ENCODE peak calls at places on chromosome 13, in nine cellular contexts. V is fibroblast of lung, S is fibroblast of mammary gland, W is BJ, R is neural crest cell, D is gastrocnemius medialis, I is WTC11, H is mammary epithelial cell, J is left ventricle myocardium inferior. G is an unnamed sample.

GRCh38 chr13:21884299-21884878 is 213.5 kb downstream of the FGF9 start:
- DNase-seq in D (no peak), J (no peak), V (no peak), W (no peak), S (no peak), R (no peak), H (no peak), I (no peak), G (no peak)

GRCh38 chr13:40632915-40633314 is 33.5 kb downstream of the FOXO1 start:
- DNase-seq in H (no peak), D (no peak), I (no peak), V (no peak), R (no peak), J (no peak), S (no peak), W (no peak), G (no peak)

GRCh38 chr13:43057653-43058317 is 34.4 kb downstream of the DNAJC15 start:
- DNase-seq in J (no peak), H (no peak), R (no peak), W (no peak), S (no peak), V (peak), I (peak), D (no peak), G (no peak)

GRCh38 chr13:21986602-21987001 is 315.7 kb downstream of the FGF9 start:
- DNase-seq in D (peak), V (no peak), W (no peak), I (no peak), J (peak), R (no peak), H (no peak), S (no peak), G (peak)

GRCh38 chr13:27379694-27380596 is 44.5 kb upstream of the GTF3A start:
- DNase-seq in R (peak), J (peak), D (no peak), I (peak), V (peak), H (peak), W (no peak), S (peak), G (no peak)

GRCh38 chr13:87244256-87244870 is 426.8 kb upstream of the SLITRK5 start:
- DNase-seq in R (no peak), D (no peak), J (no peak), V (no peak), S (no peak), W (no peak), I (no peak), H (no peak), G (no peak)

GRCh38 chr13:49855930-49856329 is 63.4 kb upstream of the KPNA3 start:
- DNase-seq in V (no peak), H (no peak), R (no peak), W (no peak), D (no peak), S (no peak), I (no peak), J (no peak), G (no peak)

GRCh38 chr13:40206241-40207109 is 460.0 kb downstream of the FOXO1 start:
- DNase-seq in W (no peak), I (no peak), H (peak), J (no peak), D (no peak), R (no peak), S (peak), V (peak), G (no peak)

GRCh38 chr13:40152145-40152544 is 496.7 kb downstream of the COG6 start:
- DNase-seq in R (no peak), H (peak), J (no peak), I (no peak), W (no peak), D (no peak), S (peak), V (peak), G (no peak)

GRCh38 chr13:46389457-46389856 is 2.4 kb upstream of the RUBCNL start:
- DNase-seq in D (no peak), I (no peak), S (no peak), R (no peak), H (no peak), V (no peak), J (no peak), W (no peak), G (no peak)

GRCh38 chr13:46317120-46317519 is 69.9 kb downstream of the RUBCNL start:
- DNase-seq in I (no peak), D (no peak), W (no peak), R (no peak), S (peak), H (no peak), V (no peak), J (no peak), G (no peak)

GRCh38 chr13:22196777-22197176 is 525.9 kb downstream of the FGF9 start:
- DNase-seq in J (no peak), R (no peak), D (no peak), S (no peak), V (no peak), W (no peak), H (no peak), I (no peak), G (no peak)

GRCh38 chr13:30504081-30504480 is 38.3 kb upstream of the HMGB1 start:
- DNase-seq in J (no peak), R (no peak), V (peak), H (no peak), D (no peak), W (no peak), S (peak), I (no peak), G (no peak)

GRCh38 chr13:77002590-77003190 is 10.8 kb downstream of the CLN5 start:
- DNase-seq in J (no peak), D (no peak), H (peak), S (peak), W (no peak), I (no peak), V (peak), R (no peak), G (no peak)

GRCh38 chr13:31421756-31422155 is 222.0 kb downstream of the B3GLCT start:
- DNase-seq in S (peak), D (no peak), W (no peak), V (no peak), R (no peak), J (no peak), I (no peak), H (no peak), G (no peak)

GRCh38 chr13:109840201-109840892 is 54.0 kb upstream of the IRS2 start:
- DNase-seq in D (no peak), J (no peak), R (no peak), H (peak), I (no peak), V (peak), W (peak), S (peak), G (no peak)

GRCh38 chr13:110555601-110556223 is 5.8 kb downstream of the RAB20 start:
- DNase-seq in J (no peak), S (no peak), D (no peak), W (no peak), R (no peak), V (no peak), H (no peak), I (no peak), G (no peak)

GRCh38 chr13:40985596-40986327 is 33.4 kb downstream of the ELF1 start:
- DNase-seq in V (no peak), J (no peak), I (no peak), D (no peak), W (no peak), R (no peak), S (no peak), H (no peak), G (no peak)

GRCh38 chr13:44734204-44734707 is 158.1 kb upstream of the TSC22D1 start:
- DNase-seq in S (peak), I (no peak), H (peak), W (no peak), J (peak), D (peak), V (peak), R (no peak), G (no peak)

GRCh38 chr13:49620170-49620621 is 8.1 kb upstream of the ARL11 start:
- DNase-seq in R (no peak), H (no peak), D (no peak), J (no peak), W (no peak), S (no peak), I (no peak), V (no peak), G (no peak)

GRCh38 chr13:83183439-83184149 is 698.7 kb downstream of the SLITRK1 start:
- DNase-seq in R (no peak), V (no peak), I (no peak), D (no peak), J (no peak), S (no peak), W (no peak), H (no peak), G (no peak)

GRCh38 chr13:24011266-24011665 is 114.0 kb upstream of the C1QTNF9B start:
- DNase-seq in H (no peak), V (no peak), J (no peak), S (no peak), R (no peak), D (no peak), W (no peak), I (no peak), G (no peak)

GRCh38 chr13:95809429-95809828 is 132.5 kb downstream of the DNAJC3 start:
- DNase-seq in H (no peak), W (no peak), R (no peak), J (no peak), V (no peak), S (no peak), D (no peak), I (no peak), G (no peak)

GRCh38 chr13:41268764-41269163 is 5.4 kb upstream of the MTRF1 start:
- DNase-seq in W (no peak), D (no peak), J (no peak), I (no peak), V (peak), R (peak), S (peak), H (peak), G (no peak)

GRCh38 chr13:42892760-42893159 is 99.3 kb downstream of the EPSTI1 start:
- DNase-seq in J (no peak), D (no peak), H (peak), R (no peak), I (no peak), S (peak), W (no peak), V (no peak), G (no peak)

GRCh38 chr13:57632276-57633140 is 964 bp downstream of the PCDH17 start:
- DNase-seq in H (no peak), I (peak), J (no peak), S (no peak), W (no peak), V (peak), D (no peak), R (peak), G (no peak)

GRCh38 chr13:75836441-75836840 is 200.3 kb downstream of the LMO7 start:
- DNase-seq in R (no peak), H (no peak), D (no peak), I (no peak), J (no peak), S (no peak), V (no peak), W (no peak), G (no peak)

GRCh38 chr13:21674271-21675009 is 3.6 kb downstream of the FGF9 start:
- DNase-seq in I (peak), V (no peak), W (no peak), H (no peak), D (no peak), J (peak), S (no peak), R (peak), G (no peak)

GRCh38 chr13:110361365-110361911 is 54.4 kb downstream of the COL4A2 start:
- DNase-seq in I (no peak), J (peak), R (no peak), S (peak), H (no peak), W (no peak), V (peak), D (no peak), G (peak)

GRCh38 chr13:50323440-50324070 is 308.3 kb downstream of the KCNRG start:
- DNase-seq in W (peak), S (peak), R (no peak), D (no peak), H (peak), V (peak), J (no peak), I (no peak), G (no peak)

GRCh38 chr13:27973956-27974662 is 5.0 kb upstream of the CDX2 start:
- DNase-seq in H (no peak), I (no peak), J (no peak), S (no peak), V (no peak), D (no peak), R (no peak), W (no peak), G (peak)

GRCh38 chr13:32720026-32720425 is 133.8 kb downstream of the PDS5B start:
- DNase-seq in R (no peak), W (no peak), D (no peak), S (peak), J (no peak), H (no peak), I (no peak), V (no peak), G (no peak)

GRCh38 chr13:112959206-112959605 is 9.8 kb upstream of the MCF2L start:
- DNase-seq in H (no peak), W (no peak), D (no peak), V (no peak), J (peak), S (no peak), I (no peak), R (no peak), G (peak)

GRCh38 chr13:109479534-109479933 is 306.8 kb downstream of the IRS2 start:
- DNase-seq in S (no peak), J (no peak), V (no peak), W (no peak), D (no peak), I (no peak), R (no peak), H (no peak), G (no peak)

GRCh38 chr13:50081106-50081898 is 66.1 kb downstream of the KCNRG start:
- DNase-seq in R (peak), W (no peak), J (peak), S (no peak), D (peak), H (no peak), V (no peak), I (peak), G (no peak)

GRCh38 chr13:44930907-44931676 is 58.2 kb downstream of the NUFIP1 start:
- DNase-seq in I (no peak), R (no peak), D (peak), J (no peak), V (peak), H (peak), S (no peak), W (no peak), G (no peak)

GRCh38 chr13:32323912-32324311 is 8.6 kb downstream of the BRCA2 start:
- DNase-seq in J (no peak), R (no peak), D (no peak), W (peak), I (no peak), H (peak), V (peak), S (peak), G (no peak)

GRCh38 chr13:33274264-33274663 is 11.3 kb downstream of the STARD13 start:
- DNase-seq in S (peak), I (no peak), J (no peak), V (peak), R (no peak), D (no peak), H (no peak), W (no peak), G (no peak)

GRCh38 chr13:45989607-45990006 is 62.9 kb downstream of the ZC3H13 start:
- DNase-seq in H (peak), J (no peak), S (peak), W (peak), R (no peak), V (peak), D (no peak), I (no peak), G (no peak)

DNA sequence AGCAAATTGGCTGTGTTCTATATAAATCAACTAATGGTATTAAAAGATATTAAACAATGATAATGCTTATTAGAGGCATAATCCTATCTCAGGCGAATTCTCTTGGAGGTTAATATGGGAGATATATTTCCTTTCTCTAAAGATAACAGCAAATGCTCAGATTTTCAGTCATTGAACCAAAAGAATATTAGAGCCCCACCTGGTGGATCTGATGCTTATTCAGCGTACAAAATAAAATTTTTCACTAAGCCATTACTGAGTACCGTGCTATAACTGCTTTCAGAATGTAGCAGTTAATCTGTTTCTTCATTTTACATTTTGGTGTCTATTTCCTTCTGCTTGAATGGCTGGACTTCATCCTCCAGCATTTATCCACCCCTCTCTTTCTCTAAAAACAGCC is 143.3 kb upstream of the IPO5 start:
- DNase-seq in J (no peak), I (no peak), V (peak), H (no peak), R (no peak), W (no peak), D (no peak), S (peak), G (no peak)
- TF ChIP-seq CTCF in J (peak), I (no peak), V (peak), H (peak), R (peak), W (peak), D (no peak), S (peak), G (peak)

DNA sequence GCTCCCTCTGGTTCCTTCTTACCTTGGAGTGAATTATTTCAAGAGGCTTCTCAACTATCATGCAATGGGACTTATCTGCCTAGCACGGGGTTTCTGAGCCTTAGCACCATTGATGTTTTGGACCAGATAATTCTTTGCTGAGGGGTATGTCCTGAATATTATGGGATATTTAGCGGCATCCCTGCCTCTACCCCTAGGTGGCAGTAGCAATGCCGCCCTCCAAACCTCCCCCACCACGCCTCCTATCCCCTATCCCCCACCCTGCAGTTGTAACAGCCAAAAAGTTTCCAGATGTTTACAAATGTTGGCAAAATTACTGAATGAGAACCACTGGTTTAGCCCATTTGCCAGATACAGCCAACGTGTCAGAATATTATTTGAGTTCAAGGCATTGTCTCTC is 125.5 kb downstream of the POSTN start:
- DNase-seq in W (no peak), R (no peak), S (no peak), I (peak), V (no peak), J (no peak), D (no peak), H (no peak), G (no peak)
- TF ChIP-seq CTCF in W (peak), R (peak), S (no peak), I (peak), V (no peak), J (no peak), D (no peak), H (no peak), G (no peak)

DNA sequence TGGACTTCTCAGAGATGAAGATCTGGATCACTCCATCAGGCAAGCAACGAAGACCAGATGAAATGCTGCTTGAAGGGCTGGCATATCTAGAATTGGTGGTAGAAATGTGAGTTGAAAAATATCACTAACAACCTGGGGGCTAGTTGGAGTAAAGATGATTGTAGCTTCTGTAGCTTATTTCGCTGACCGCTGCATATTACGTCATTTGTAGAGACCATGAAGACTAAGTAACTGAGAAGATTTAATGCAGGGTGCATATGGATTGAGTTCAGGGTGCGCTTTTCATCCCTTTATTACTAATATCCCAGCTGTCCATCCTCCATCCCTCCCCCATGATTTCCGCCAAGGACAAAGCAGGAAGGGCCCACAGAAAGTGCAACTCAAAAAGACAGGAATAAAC is 1364.0 kb downstream of the PCDH9 start:
- DNase-seq in W (no peak), D (no peak), S (no peak), H (no peak), R (no peak), J (no peak), V (no peak), I (no peak), G (no peak)
- TF ChIP-seq CTCF in W (no peak), D (no peak), S (no peak), H (no peak), R (no peak), J (no peak), V (no peak), I (no peak), G (no peak)

GRCh38 chr13:51444922-51445321 is 7.9 kb downstream of the INTS6 start:
- DNase-seq in S (peak), V (peak), W (no peak), I (no peak), R (no peak), H (no peak), D (no peak), J (no peak), G (no peak)
- TF ChIP-seq CTCF in S (peak), V (peak), W (peak), I (no peak), R (no peak), H (peak), D (no peak), J (peak), G (peak)

DNA sequence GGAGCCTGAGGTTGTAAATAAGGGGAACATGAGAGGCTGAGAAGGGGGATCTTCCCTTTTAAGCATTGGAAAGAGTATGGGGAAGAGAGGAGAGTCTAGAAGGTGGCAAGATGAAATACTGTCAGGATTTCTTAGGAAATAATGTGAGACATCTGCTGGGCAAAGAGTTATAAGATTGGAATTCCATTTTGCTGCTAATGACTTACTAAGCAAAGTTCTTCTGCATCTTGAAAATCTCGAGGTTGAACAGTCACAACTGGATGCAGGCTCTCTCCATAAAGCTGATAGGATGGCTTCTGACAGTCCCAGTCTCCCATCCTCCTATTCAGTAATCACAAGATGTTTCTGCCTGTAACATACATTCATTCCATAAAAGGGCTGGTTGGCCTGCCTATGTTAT is 45.2 kb upstream of the TDRD3 start:
- DNase-seq in R (no peak), J (no peak), S (peak), V (peak), I (no peak), H (no peak), W (no peak), D (no peak), G (no peak)
- TF ChIP-seq CTCF in R (no peak), J (no peak), S (no peak), V (no peak), I (no peak), H (no peak), W (no peak), D (no peak), G (no peak)

GRCh38 chr13:113980489-113981064 is 6.7 kb upstream of the C13orf46 start:
- DNase-seq in V (no peak), R (no peak), H (no peak), D (no peak), I (no peak), S (no peak), J (peak), W (no peak), G (no peak)

GRCh38 chr13:113981611-113982295 is 7.9 kb upstream of the C13orf46 start:
- DNase-seq in J (peak), D (no peak), I (no peak), R (no peak), H (no peak), V (no peak), S (no peak), W (no peak), G (no peak)

GRCh38 chr13:113979791-113980471 is 6.1 kb upstream of the C13orf46 start:
- DNase-seq in S (no peak), V (no peak), J (no peak), D (no peak), I (no peak), H (no peak), R (no peak), W (no peak), G (no peak)

GRCh38 chr13:113982296-113982661 is 8.4 kb upstream of the C13orf46 start:
- DNase-seq in W (no peak), I (no peak), R (no peak), S (no peak), H (no peak), J (peak), V (no peak), D (no peak), G (no peak)

DNA sequence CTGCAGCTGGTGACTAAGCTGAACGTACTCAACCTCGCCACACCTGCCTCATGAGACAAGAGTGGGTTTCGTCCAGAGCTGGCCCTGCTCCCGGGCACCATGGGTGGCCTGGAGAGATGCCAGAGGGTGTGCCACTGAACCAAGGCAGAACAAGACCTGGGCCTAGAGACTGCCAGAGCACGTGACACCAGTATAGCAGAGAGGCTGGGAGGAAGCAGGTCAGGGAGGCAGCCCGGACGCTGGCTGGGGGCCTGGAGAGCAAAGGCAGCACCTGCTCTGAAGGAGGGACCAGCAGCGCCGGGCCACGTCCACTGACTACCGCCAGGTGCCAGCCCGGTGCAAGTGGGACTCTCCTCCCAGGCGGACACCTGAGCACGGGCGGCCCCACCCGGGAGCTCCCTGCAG is 7.3 kb upstream of the C13orf46 start:
- DNase-seq in H (peak), V (no peak), J (peak), I (no peak), R (no peak), W (no peak), S (no peak), D (peak), G (no peak)
- TF ChIP-seq CTCF in H (no peak), V (no peak), J (no peak), I (no peak), R (no peak), W (no peak), S (no peak), D (no peak), G (no peak)